ENCODE peak calls at places on chromosomes 3 and 15, in ten cellular contexts. D is EH; U is activated naive CD4-positive, alpha-beta T cell; B is activated CD8-positive, alpha-beta memory T cell treated with anti-CD3 and anti-CD28 coated beads, Interleukin-2, amount 50 U/mL, for 48 hours; G is Panc1; K is heart left ventricle; O is iPS DF 6.9; X is nucleus accumbens; M is mammary epithelial cell; E is ovary. H is an unnamed sample.

GRCh38 chr3:177482048-177482741 is 284.9 kb upstream of the TBL1XR1 start:
- DNase-seq in K (no peak), X (no peak), G (no peak), U (no peak), E (no peak), D (peak), B (no peak), M (no peak), O (no peak), H (no peak)

GRCh38 chr15:68885070-68885469 is 45.3 kb upstream of the SPESP1 start:
- DNase-seq in O (no peak), D (peak), K (no peak), B (no peak), E (no peak), U (no peak), G (no peak), X (no peak), M (peak), H (peak)

GRCh38 chr3:98855811-98856400 is 45.6 kb downstream of the DCBLD2 start:
- DNase-seq in K (no peak), D (peak), G (no peak), U (no peak), B (no peak), X (no peak), E (no peak), O (no peak), M (peak), H (peak)

GRCh38 chr15:56760186-56760585 is 26.9 kb upstream of the ZNF280D start:
- DNase-seq in K (no peak), M (peak), X (no peak), D (peak), G (no peak), E (no peak), O (no peak), B (no peak), U (no peak), H (no peak)

GRCh38 chr15:56782306-56782705 is 49.0 kb upstream of the ZNF280D start:
- DNase-seq in U (no peak), E (no peak), O (no peak), M (no peak), G (no peak), B (no peak), K (no peak), X (no peak), D (no peak), H (no peak)

GRCh38 chr15:82536409-82537350 is 3.6 kb downstream of the RPS17 start:
- DNase-seq in X (no peak), G (no peak), M (no peak), O (no peak), D (no peak), B (peak), K (no peak), U (no peak), E (no peak), H (no peak)

GRCh38 chr3:114223146-114223545 is 14.2 kb downstream of the ZNF80 start:
- DNase-seq in B (no peak), E (no peak), O (no peak), G (no peak), K (no peak), D (no peak), X (no peak), M (no peak), U (no peak), H (no peak)

GRCh38 chr3:107579372-107579771 is 56.6 kb downstream of the BBX start:
- DNase-seq in O (no peak), G (no peak), M (no peak), D (no peak), K (no peak), B (no peak), X (no peak), E (no peak), U (no peak), H (no peak)

GRCh38 chr3:89572261-89572660 is 464.8 kb downstream of the EPHA3 start:
- DNase-seq in G (no peak), K (no peak), B (no peak), X (no peak), M (peak), O (no peak), D (no peak), U (no peak), E (no peak), H (no peak)

GRCh38 chr3:22263042-22263441 is 512.0 kb upstream of the ZNF385D start:
- DNase-seq in E (no peak), U (no peak), X (no peak), M (peak), O (no peak), D (peak), G (no peak), B (no peak), K (no peak), H (peak)

GRCh38 chr15:66707310-66708160 is 5.5 kb downstream of the SMAD6 start:
- DNase-seq in M (no peak), B (no peak), U (no peak), O (no peak), X (no peak), K (peak), D (peak), G (no peak), E (peak), H (no peak)

GRCh38 chr3:115958531-115958930 is 335.2 kb downstream of the GAP43 start:
- DNase-seq in K (no peak), D (no peak), U (no peak), B (no peak), G (no peak), X (no peak), M (no peak), O (no peak), E (no peak), H (no peak)